ENCODE peak calls at places on chromosomes 4 and X, in four cellular contexts. Y is EH, H is left ventricle myocardium inferior, V is RPMI7951. G is an unnamed sample.

GRCh38 chr4:139568206-139568969 is 12.4 kb upstream of the SETD7 start:
- DNase-seq in Y (no peak), H (no peak), V (no peak), G (no peak)

GRCh38 chr4:38834570-38834969 is 22.0 kb downstream of the TLR6 start:
- DNase-seq in Y (no peak), H (no peak), V (no peak), G (no peak)

GRCh38 chr4:115275615-115276014 is 162.2 kb upstream of the NDST4 start:
- DNase-seq in Y (no peak), H (no peak), V (no peak), G (no peak)

GRCh38 chr4:11301075-11301660 is 127.5 kb downstream of the HS3ST1 start:
- DNase-seq in Y (no peak), H (no peak), V (no peak), G (no peak)

GRCh38 chrX:130228871-130229270 is 39.8 kb downstream of the ZNF280C start:
- DNase-seq in Y (no peak), H (no peak), V (no peak), G (no peak)

GRCh38 chr4:45795165-45795564 is 328.7 kb downstream of the GABRG1 start:
- DNase-seq in Y (no peak), H (no peak), V (no peak), G (no peak)

GRCh38 chr4:187016101-187016500 is 292.4 kb upstream of the FAT1 start:
- DNase-seq in Y (peak), H (no peak), V (no peak), G (no peak)

GRCh38 chrX:24902808-24903207 is 113.0 kb downstream of the ARX start:
- DNase-seq in Y (peak), H (no peak), V (peak), G (peak)

GRCh38 chrX:96906741-96907140 is 23.0 kb downstream of the RPA4 start:
- DNase-seq in Y (peak), H (no peak), V (peak), G (peak)

GRCh38 chr4:74504212-74504611 is 59.3 kb downstream of the AREG start:
- DNase-seq in Y (peak), H (no peak), V (peak), G (peak)

GRCh38 chrX:12984629-12985303 is 9.9 kb downstream of the TMSB4X start:
- DNase-seq in Y (peak), H (no peak), V (peak), G (peak)

GRCh38 chr4:87050596-87050995 is 115.8 kb downstream of the AFF1 start:
- DNase-seq in Y (no peak), H (peak), V (no peak), G (no peak)

GRCh38 chr4:121156822-121157769 is 7.0 kb downstream of the TNIP3 start:
- DNase-seq in Y (peak), H (peak), V (peak), G (no peak)

GRCh38 chr4:38160487-38161207 is 200.4 kb downstream of the PTTG2 start:
- DNase-seq in Y (peak), H (no peak), V (peak), G (peak)

GRCh38 chr4:183596056-183596757 is 62.8 kb downstream of the RWDD4 start:
- DNase-seq in Y (no peak), H (no peak), V (no peak), G (peak)

GRCh38 chrX:136754641-136755040 is 26.1 kb downstream of the ARHGEF6 start:
- DNase-seq in Y (no peak), H (peak), V (peak), G (no peak)

GRCh38 chr4:33013280-33013679 is 2293.1 kb downstream of the PCDH7 start:
- DNase-seq in Y (no peak), H (no peak), V (no peak), G (no peak)

GRCh38 chrX:141314441-141314840 is 72.1 kb upstream of the SPANXC start:
- DNase-seq in Y (peak), H (no peak), V (no peak), G (no peak)

G was measured in HT1080.